ENCODE peak calls at places on chromosome 14, in ten cellular contexts. One of them, this sample, is unnamed.

GRCh38 chr14:59454131-59454530 is 11.0 kb downstream of the GPR135 start:
- DNase-seq in caudate nucleus: no peak
- DNase-seq in stimulated activated CD4-positive, alpha-beta T cell treated with anti-CD3 and anti-CD28 coated beads, TNF-alpha, amount 100 ng/mL, for 4 hours: no peak
- DNase-seq in spleen: no peak
- DNase-seq in HFFc6: peak; percentile 92
- DNase-seq in stimulated activated CD8-positive, alpha-beta memory T cell treated with anti-CD3 and anti-CD28 coated beads, Interleukin-12 subunit alpha, Interleukin-12 subunit beta, amount 100 ng/mL, for 4 hours: no peak
- DNase-seq in neuronal stem cell: no peak
- DNase-seq in AG09319: peak; percentile 72
- DNase-seq in NCI-H774: no peak
- DNase-seq in fibroblast of the conjunctiva: peak; percentile 73
- DNase-seq in this sample: no peak

GRCh38 chr14:91142214-91142668 is 28.4 kb downstream of the DGLUCY start:
- DNase-seq in NCI-H774: no peak
- DNase-seq in neuronal stem cell: no peak
- DNase-seq in stimulated activated CD8-positive, alpha-beta memory T cell treated with anti-CD3 and anti-CD28 coated beads, Interleukin-12 subunit alpha, Interleukin-12 subunit beta, amount 100 ng/mL, for 4 hours: no peak
- DNase-seq in stimulated activated CD4-positive, alpha-beta T cell treated with anti-CD3 and anti-CD28 coated beads, TNF-alpha, amount 100 ng/mL, for 4 hours: no peak
- DNase-seq in caudate nucleus: no peak
- DNase-seq in spleen: peak; percentile 72
- DNase-seq in fibroblast of the conjunctiva: no peak
- DNase-seq in HFFc6: no peak
- DNase-seq in AG09319: no peak
- DNase-seq in this sample: no peak

GRCh38 chr14:36988989-36989388 is 183.4 kb downstream of the SLC25A21 start:
- DNase-seq in HFFc6: no peak
- DNase-seq in NCI-H774: no peak
- DNase-seq in AG09319: no peak
- DNase-seq in spleen: no peak
- DNase-seq in stimulated activated CD8-positive, alpha-beta memory T cell treated with anti-CD3 and anti-CD28 coated beads, Interleukin-12 subunit alpha, Interleukin-12 subunit beta, amount 100 ng/mL, for 4 hours: no peak
- DNase-seq in stimulated activated CD4-positive, alpha-beta T cell treated with anti-CD3 and anti-CD28 coated beads, TNF-alpha, amount 100 ng/mL, for 4 hours: no peak
- DNase-seq in caudate nucleus: no peak
- DNase-seq in fibroblast of the conjunctiva: no peak
- DNase-seq in neuronal stem cell: no peak
- DNase-seq in this sample: no peak

GRCh38 chr14:102772781-102773570 is 4.3 kb upstream of the TRAF3 start:
- DNase-seq in stimulated activated CD8-positive, alpha-beta memory T cell treated with anti-CD3 and anti-CD28 coated beads, Interleukin-12 subunit alpha, Interleukin-12 subunit beta, amount 100 ng/mL, for 4 hours: no peak
- DNase-seq in neuronal stem cell: no peak
- DNase-seq in fibroblast of the conjunctiva: no peak
- DNase-seq in stimulated activated CD4-positive, alpha-beta T cell treated with anti-CD3 and anti-CD28 coated beads, TNF-alpha, amount 100 ng/mL, for 4 hours: no peak
- DNase-seq in AG09319: no peak
- DNase-seq in caudate nucleus: no peak
- DNase-seq in NCI-H774: no peak
- DNase-seq in spleen: peak; percentile 84
- DNase-seq in HFFc6: no peak
- DNase-seq in this sample: peak; percentile 38

GRCh38 chr14:103801459-103801858 is 45.9 kb downstream of the PPP1R13B start:
- DNase-seq in stimulated activated CD4-positive, alpha-beta T cell treated with anti-CD3 and anti-CD28 coated beads, TNF-alpha, amount 100 ng/mL, for 4 hours: no peak
- DNase-seq in stimulated activated CD8-positive, alpha-beta memory T cell treated with anti-CD3 and anti-CD28 coated beads, Interleukin-12 subunit alpha, Interleukin-12 subunit beta, amount 100 ng/mL, for 4 hours: no peak
- DNase-seq in neuronal stem cell: no peak
- DNase-seq in HFFc6: peak; percentile 83
- DNase-seq in NCI-H774: no peak
- DNase-seq in spleen: no peak
- DNase-seq in caudate nucleus: no peak
- DNase-seq in AG09319: no peak
- DNase-seq in fibroblast of the conjunctiva: peak; percentile 14
- DNase-seq in this sample: no peak

GRCh38 chr14:93295541-93296220 is 37.2 kb downstream of the BTBD7 start:
- DNase-seq in neuronal stem cell: no peak
- DNase-seq in HFFc6: no peak
- DNase-seq in NCI-H774: no peak
- DNase-seq in AG09319: no peak
- DNase-seq in caudate nucleus: no peak
- DNase-seq in stimulated activated CD8-positive, alpha-beta memory T cell treated with anti-CD3 and anti-CD28 coated beads, Interleukin-12 subunit alpha, Interleukin-12 subunit beta, amount 100 ng/mL, for 4 hours: no peak
- DNase-seq in fibroblast of the conjunctiva: no peak
- DNase-seq in stimulated activated CD4-positive, alpha-beta T cell treated with anti-CD3 and anti-CD28 coated beads, TNF-alpha, amount 100 ng/mL, for 4 hours: no peak
- DNase-seq in spleen: no peak
- DNase-seq in this sample: no peak

GRCh38 chr14:59306775-59307174 is 118.3 kb downstream of the DAAM1 start:
- DNase-seq in neuronal stem cell: no peak
- DNase-seq in caudate nucleus: no peak
- DNase-seq in fibroblast of the conjunctiva: no peak
- DNase-seq in spleen: no peak
- DNase-seq in stimulated activated CD4-positive, alpha-beta T cell treated with anti-CD3 and anti-CD28 coated beads, TNF-alpha, amount 100 ng/mL, for 4 hours: no peak
- DNase-seq in AG09319: no peak
- DNase-seq in stimulated activated CD8-positive, alpha-beta memory T cell treated with anti-CD3 and anti-CD28 coated beads, Interleukin-12 subunit alpha, Interleukin-12 subunit beta, amount 100 ng/mL, for 4 hours: no peak
- DNase-seq in NCI-H774: no peak
- DNase-seq in HFFc6: peak; percentile 62
- DNase-seq in this sample: no peak

GRCh38 chr14:104970231-104971068 is 7.7 kb downstream of the AHNAK2 start:
- DNase-seq in HFFc6: peak; percentile 81
- DNase-seq in stimulated activated CD4-positive, alpha-beta T cell treated with anti-CD3 and anti-CD28 coated beads, TNF-alpha, amount 100 ng/mL, for 4 hours: no peak
- DNase-seq in AG09319: peak; percentile 53
- DNase-seq in spleen: peak; percentile 67
- DNase-seq in fibroblast of the conjunctiva: peak; percentile 94
- DNase-seq in NCI-H774: no peak
- DNase-seq in caudate nucleus: no peak
- DNase-seq in neuronal stem cell: no peak
- DNase-seq in stimulated activated CD8-positive, alpha-beta memory T cell treated with anti-CD3 and anti-CD28 coated beads, Interleukin-12 subunit alpha, Interleukin-12 subunit beta, amount 100 ng/mL, for 4 hours: no peak
- DNase-seq in this sample: no peak

GRCh38 chr14:89493406-89493805 is 76.4 kb upstream of the FOXN3 start:
- DNase-seq in caudate nucleus: no peak
- DNase-seq in spleen: no peak
- DNase-seq in AG09319: no peak
- DNase-seq in NCI-H774: no peak
- DNase-seq in fibroblast of the conjunctiva: no peak
- DNase-seq in stimulated activated CD4-positive, alpha-beta T cell treated with anti-CD3 and anti-CD28 coated beads, TNF-alpha, amount 100 ng/mL, for 4 hours: no peak
- DNase-seq in HFFc6: no peak
- DNase-seq in stimulated activated CD8-positive, alpha-beta memory T cell treated with anti-CD3 and anti-CD28 coated beads, Interleukin-12 subunit alpha, Interleukin-12 subunit beta, amount 100 ng/mL, for 4 hours: no peak
- DNase-seq in neuronal stem cell: no peak
- DNase-seq in this sample: no peak

GRCh38 chr14:104797112-104798044 is 1.8 kb upstream of the AKT1 start:
- DNase-seq in stimulated activated CD4-positive, alpha-beta T cell treated with anti-CD3 and anti-CD28 coated beads, TNF-alpha, amount 100 ng/mL, for 4 hours: no peak
- DNase-seq in neuronal stem cell: no peak
- DNase-seq in AG09319: no peak
- DNase-seq in NCI-H774: no peak
- DNase-seq in caudate nucleus: no peak
- DNase-seq in fibroblast of the conjunctiva: no peak
- DNase-seq in spleen: no peak
- DNase-seq in stimulated activated CD8-positive, alpha-beta memory T cell treated with anti-CD3 and anti-CD28 coated beads, Interleukin-12 subunit alpha, Interleukin-12 subunit beta, amount 100 ng/mL, for 4 hours: no peak
- DNase-seq in HFFc6: no peak
- DNase-seq in this sample: no peak

GRCh38 chr14:23436327-23437141 is 1.1 kb upstream of the MYH7 start:
- DNase-seq in fibroblast of the conjunctiva: no peak
- DNase-seq in stimulated activated CD8-positive, alpha-beta memory T cell treated with anti-CD3 and anti-CD28 coated beads, Interleukin-12 subunit alpha, Interleukin-12 subunit beta, amount 100 ng/mL, for 4 hours: no peak
- DNase-seq in HFFc6: no peak
- DNase-seq in caudate nucleus: peak; percentile 68
- DNase-seq in AG09319: no peak
- DNase-seq in spleen: no peak
- DNase-seq in neuronal stem cell: no peak
- DNase-seq in NCI-H774: no peak
- DNase-seq in stimulated activated CD4-positive, alpha-beta T cell treated with anti-CD3 and anti-CD28 coated beads, TNF-alpha, amount 100 ng/mL, for 4 hours: no peak
- DNase-seq in this sample: no peak

GRCh38 chr14:21699551-21699950 is 25.9 kb upstream of the OR4E1 start:
- DNase-seq in stimulated activated CD4-positive, alpha-beta T cell treated with anti-CD3 and anti-CD28 coated beads, TNF-alpha, amount 100 ng/mL, for 4 hours: no peak
- DNase-seq in stimulated activated CD8-positive, alpha-beta memory T cell treated with anti-CD3 and anti-CD28 coated beads, Interleukin-12 subunit alpha, Interleukin-12 subunit beta, amount 100 ng/mL, for 4 hours: no peak
- DNase-seq in spleen: no peak
- DNase-seq in HFFc6: no peak
- DNase-seq in fibroblast of the conjunctiva: no peak
- DNase-seq in caudate nucleus: no peak
- DNase-seq in neuronal stem cell: no peak
- DNase-seq in AG09319: no peak
- DNase-seq in NCI-H774: no peak
- DNase-seq in this sample: no peak

GRCh38 chr14:88553886-88554457 is 835 bp downstream of the PTPN21 start:
- DNase-seq in stimulated activated CD4-positive, alpha-beta T cell treated with anti-CD3 and anti-CD28 coated beads, TNF-alpha, amount 100 ng/mL, for 4 hours: no peak
- DNase-seq in fibroblast of the conjunctiva: no peak
- DNase-seq in NCI-H774: no peak
- DNase-seq in AG09319: no peak
- DNase-seq in spleen: no peak
- DNase-seq in neuronal stem cell: no peak
- DNase-seq in stimulated activated CD8-positive, alpha-beta memory T cell treated with anti-CD3 and anti-CD28 coated beads, Interleukin-12 subunit alpha, Interleukin-12 subunit beta, amount 100 ng/mL, for 4 hours: no peak
- DNase-seq in HFFc6: no peak
- DNase-seq in caudate nucleus: no peak
- DNase-seq in this sample: no peak

GRCh38 chr14:106879241-106879640 is 1352.9 kb downstream of the TMEM121 start:
- DNase-seq in stimulated activated CD8-positive, alpha-beta memory T cell treated with anti-CD3 and anti-CD28 coated beads, Interleukin-12 subunit alpha, Interleukin-12 subunit beta, amount 100 ng/mL, for 4 hours: no peak
- DNase-seq in neuronal stem cell: no peak
- DNase-seq in stimulated activated CD4-positive, alpha-beta T cell treated with anti-CD3 and anti-CD28 coated beads, TNF-alpha, amount 100 ng/mL, for 4 hours: no peak
- DNase-seq in caudate nucleus: no peak
- DNase-seq in spleen: peak; percentile 81
- DNase-seq in HFFc6: no peak
- DNase-seq in NCI-H774: no peak
- DNase-seq in AG09319: no peak
- DNase-seq in fibroblast of the conjunctiva: no peak
- DNase-seq in this sample: no peak

GRCh38 chr14:64209428-64210165 is 84.6 kb downstream of the ESR2 start:
- DNase-seq in AG09319: no peak
- DNase-seq in HFFc6: no peak
- DNase-seq in fibroblast of the conjunctiva: no peak
- DNase-seq in spleen: peak; percentile 87
- DNase-seq in NCI-H774: no peak
- DNase-seq in neuronal stem cell: no peak
- DNase-seq in stimulated activated CD8-positive, alpha-beta memory T cell treated with anti-CD3 and anti-CD28 coated beads, Interleukin-12 subunit alpha, Interleukin-12 subunit beta, amount 100 ng/mL, for 4 hours: no peak
- DNase-seq in caudate nucleus: no peak
- DNase-seq in stimulated activated CD4-positive, alpha-beta T cell treated with anti-CD3 and anti-CD28 coated beads, TNF-alpha, amount 100 ng/mL, for 4 hours: no peak
- DNase-seq in this sample: no peak

GRCh38 chr14:105527381-105528196 is 1.2 kb downstream of the TMEM121 start:
- DNase-seq in NCI-H774: no peak
- DNase-seq in spleen: peak; percentile 87
- DNase-seq in fibroblast of the conjunctiva: no peak
- DNase-seq in stimulated activated CD8-positive, alpha-beta memory T cell treated with anti-CD3 and anti-CD28 coated beads, Interleukin-12 subunit alpha, Interleukin-12 subunit beta, amount 100 ng/mL, for 4 hours: no peak
- DNase-seq in stimulated activated CD4-positive, alpha-beta T cell treated with anti-CD3 and anti-CD28 coated beads, TNF-alpha, amount 100 ng/mL, for 4 hours: no peak
- DNase-seq in caudate nucleus: no peak
- DNase-seq in neuronal stem cell: no peak
- DNase-seq in AG09319: no peak
- DNase-seq in HFFc6: no peak
- DNase-seq in this sample: no peak

GRCh38 chr14:99971929-99972747 is 93.1 kb upstream of the EVL start:
- DNase-seq in caudate nucleus: no peak
- DNase-seq in NCI-H774: no peak
- DNase-seq in neuronal stem cell: peak; percentile 29
- DNase-seq in HFFc6: no peak
- DNase-seq in spleen: peak; percentile 80
- DNase-seq in stimulated activated CD4-positive, alpha-beta T cell treated with anti-CD3 and anti-CD28 coated beads, TNF-alpha, amount 100 ng/mL, for 4 hours: peak; percentile 5
- DNase-seq in fibroblast of the conjunctiva: no peak
- DNase-seq in AG09319: no peak
- DNase-seq in stimulated activated CD8-positive, alpha-beta memory T cell treated with anti-CD3 and anti-CD28 coated beads, Interleukin-12 subunit alpha, Interleukin-12 subunit beta, amount 100 ng/mL, for 4 hours: peak; percentile 4
- DNase-seq in this sample: no peak

GRCh38 chr14:104395941-104396681 is 183.5 kb upstream of the C14orf180 start:
- DNase-seq in stimulated activated CD8-positive, alpha-beta memory T cell treated with anti-CD3 and anti-CD28 coated beads, Interleukin-12 subunit alpha, Interleukin-12 subunit beta, amount 100 ng/mL, for 4 hours: no peak
- DNase-seq in spleen: peak; percentile 74
- DNase-seq in fibroblast of the conjunctiva: no peak
- DNase-seq in HFFc6: no peak
- DNase-seq in neuronal stem cell: no peak
- DNase-seq in NCI-H774: no peak
- DNase-seq in caudate nucleus: no peak
- DNase-seq in AG09319: no peak
- DNase-seq in stimulated activated CD4-positive, alpha-beta T cell treated with anti-CD3 and anti-CD28 coated beads, TNF-alpha, amount 100 ng/mL, for 4 hours: no peak
- DNase-seq in this sample: no peak

GRCh38 chr14:102829106-102829505 is 51.9 kb downstream of the TRAF3 start:
- DNase-seq in HFFc6: no peak
- DNase-seq in stimulated activated CD8-positive, alpha-beta memory T cell treated with anti-CD3 and anti-CD28 coated beads, Interleukin-12 subunit alpha, Interleukin-12 subunit beta, amount 100 ng/mL, for 4 hours: no peak
- DNase-seq in spleen: no peak
- DNase-seq in stimulated activated CD4-positive, alpha-beta T cell treated with anti-CD3 and anti-CD28 coated beads, TNF-alpha, amount 100 ng/mL, for 4 hours: no peak
- DNase-seq in neuronal stem cell: no peak
- DNase-seq in NCI-H774: no peak
- DNase-seq in fibroblast of the conjunctiva: peak; percentile 41
- DNase-seq in caudate nucleus: no peak
- DNase-seq in AG09319: no peak
- DNase-seq in this sample: no peak

GRCh38 chr14:105492051-105492965 is 1.3 kb downstream of the TEDC1 start:
- DNase-seq in NCI-H774: no peak
- DNase-seq in AG09319: no peak
- DNase-seq in HFFc6: no peak
- DNase-seq in caudate nucleus: no peak
- DNase-seq in neuronal stem cell: no peak
- DNase-seq in fibroblast of the conjunctiva: no peak
- DNase-seq in stimulated activated CD8-positive, alpha-beta memory T cell treated with anti-CD3 and anti-CD28 coated beads, Interleukin-12 subunit alpha, Interleukin-12 subunit beta, amount 100 ng/mL, for 4 hours: no peak
- DNase-seq in stimulated activated CD4-positive, alpha-beta T cell treated with anti-CD3 and anti-CD28 coated beads, TNF-alpha, amount 100 ng/mL, for 4 hours: no peak
- DNase-seq in spleen: peak; percentile 89
- DNase-seq in this sample: no peak

GRCh38 chr14:67704484-67705089 is 2.9 kb downstream of the RDH12 start:
- DNase-seq in caudate nucleus: no peak
- DNase-seq in stimulated activated CD8-positive, alpha-beta memory T cell treated with anti-CD3 and anti-CD28 coated beads, Interleukin-12 subunit alpha, Interleukin-12 subunit beta, amount 100 ng/mL, for 4 hours: no peak
- DNase-seq in NCI-H774: peak; percentile 38
- DNase-seq in neuronal stem cell: peak; percentile 66
- DNase-seq in spleen: no peak
- DNase-seq in AG09319: no peak
- DNase-seq in stimulated activated CD4-positive, alpha-beta T cell treated with anti-CD3 and anti-CD28 coated beads, TNF-alpha, amount 100 ng/mL, for 4 hours: no peak
- DNase-seq in fibroblast of the conjunctiva: peak; percentile 35
- DNase-seq in HFFc6: peak; percentile 43
- DNase-seq in this sample: peak; percentile 48

GRCh38 chr14:102000902-102001301 is 36.5 kb downstream of the DYNC1H1 start:
- DNase-seq in HFFc6: no peak
- DNase-seq in spleen: no peak
- DNase-seq in NCI-H774: no peak
- DNase-seq in fibroblast of the conjunctiva: no peak
- DNase-seq in stimulated activated CD8-positive, alpha-beta memory T cell treated with anti-CD3 and anti-CD28 coated beads, Interleukin-12 subunit alpha, Interleukin-12 subunit beta, amount 100 ng/mL, for 4 hours: no peak
- DNase-seq in caudate nucleus: no peak
- DNase-seq in neuronal stem cell: no peak
- DNase-seq in stimulated activated CD4-positive, alpha-beta T cell treated with anti-CD3 and anti-CD28 coated beads, TNF-alpha, amount 100 ng/mL, for 4 hours: no peak
- DNase-seq in AG09319: no peak
- DNase-seq in this sample: no peak

GRCh38 chr14:76937181-76938091 is 91.1 kb downstream of the IRF2BPL start:
- DNase-seq in spleen: no peak
- DNase-seq in neuronal stem cell: no peak
- DNase-seq in fibroblast of the conjunctiva: peak; percentile 93
- DNase-seq in stimulated activated CD8-positive, alpha-beta memory T cell treated with anti-CD3 and anti-CD28 coated beads, Interleukin-12 subunit alpha, Interleukin-12 subunit beta, amount 100 ng/mL, for 4 hours: no peak
- DNase-seq in AG09319: peak; percentile 72
- DNase-seq in stimulated activated CD4-positive, alpha-beta T cell treated with anti-CD3 and anti-CD28 coated beads, TNF-alpha, amount 100 ng/mL, for 4 hours: no peak
- DNase-seq in caudate nucleus: no peak
- DNase-seq in HFFc6: peak; percentile 83
- DNase-seq in NCI-H774: no peak
- DNase-seq in this sample: no peak

GRCh38 chr14:77641534-77642341 is 25.3 kb upstream of the SPTLC2 start:
- DNase-seq in caudate nucleus: peak; percentile 23
- DNase-seq in fibroblast of the conjunctiva: peak; percentile 54
- DNase-seq in NCI-H774: no peak
- DNase-seq in neuronal stem cell: no peak
- DNase-seq in stimulated activated CD4-positive, alpha-beta T cell treated with anti-CD3 and anti-CD28 coated beads, TNF-alpha, amount 100 ng/mL, for 4 hours: peak; percentile 47
- DNase-seq in HFFc6: peak; percentile 20
- DNase-seq in stimulated activated CD8-positive, alpha-beta memory T cell treated with anti-CD3 and anti-CD28 coated beads, Interleukin-12 subunit alpha, Interleukin-12 subunit beta, amount 100 ng/mL, for 4 hours: peak; percentile 48
- DNase-seq in spleen: peak; percentile 92
- DNase-seq in AG09319: no peak
- DNase-seq in this sample: no peak

GRCh38 chr14:54840798-54841197 is 61.8 kb downstream of the GCH1 start:
- DNase-seq in fibroblast of the conjunctiva: no peak
- DNase-seq in neuronal stem cell: no peak
- DNase-seq in AG09319: no peak
- DNase-seq in spleen: no peak
- DNase-seq in stimulated activated CD8-positive, alpha-beta memory T cell treated with anti-CD3 and anti-CD28 coated beads, Interleukin-12 subunit alpha, Interleukin-12 subunit beta, amount 100 ng/mL, for 4 hours: no peak
- DNase-seq in HFFc6: no peak
- DNase-seq in stimulated activated CD4-positive, alpha-beta T cell treated with anti-CD3 and anti-CD28 coated beads, TNF-alpha, amount 100 ng/mL, for 4 hours: no peak
- DNase-seq in NCI-H774: no peak
- DNase-seq in caudate nucleus: no peak
- DNase-seq in this sample: no peak

GRCh38 chr14:22026527-22026926 is 352.9 kb upstream of the OR4E1 start:
- DNase-seq in stimulated activated CD8-positive, alpha-beta memory T cell treated with anti-CD3 and anti-CD28 coated beads, Interleukin-12 subunit alpha, Interleukin-12 subunit beta, amount 100 ng/mL, for 4 hours: no peak
- DNase-seq in stimulated activated CD4-positive, alpha-beta T cell treated with anti-CD3 and anti-CD28 coated beads, TNF-alpha, amount 100 ng/mL, for 4 hours: no peak
- DNase-seq in NCI-H774: no peak
- DNase-seq in neuronal stem cell: no peak
- DNase-seq in spleen: no peak
- DNase-seq in HFFc6: no peak
- DNase-seq in caudate nucleus: no peak
- DNase-seq in AG09319: no peak
- DNase-seq in fibroblast of the conjunctiva: no peak
- DNase-seq in this sample: no peak

GRCh38 chr14:80003138-80003537 is 208.2 kb downstream of the DIO2 start:
- DNase-seq in neuronal stem cell: no peak
- DNase-seq in spleen: no peak
- DNase-seq in HFFc6: peak; percentile 1
- DNase-seq in stimulated activated CD8-positive, alpha-beta memory T cell treated with anti-CD3 and anti-CD28 coated beads, Interleukin-12 subunit alpha, Interleukin-12 subunit beta, amount 100 ng/mL, for 4 hours: no peak
- DNase-seq in caudate nucleus: no peak
- DNase-seq in fibroblast of the conjunctiva: peak; percentile 43
- DNase-seq in stimulated activated CD4-positive, alpha-beta T cell treated with anti-CD3 and anti-CD28 coated beads, TNF-alpha, amount 100 ng/mL, for 4 hours: no peak
- DNase-seq in AG09319: peak; percentile 2
- DNase-seq in NCI-H774: peak; percentile 31
- DNase-seq in this sample: no peak

GRCh38 chr14:22545842-22546721 is 42.9 kb downstream of the DAD1 start:
- DNase-seq in stimulated activated CD8-positive, alpha-beta memory T cell treated with anti-CD3 and anti-CD28 coated beads, Interleukin-12 subunit alpha, Interleukin-12 subunit beta, amount 100 ng/mL, for 4 hours: no peak
- DNase-seq in spleen: no peak
- DNase-seq in fibroblast of the conjunctiva: peak; percentile 20
- DNase-seq in neuronal stem cell: no peak
- DNase-seq in HFFc6: peak; percentile 86
- DNase-seq in stimulated activated CD4-positive, alpha-beta T cell treated with anti-CD3 and anti-CD28 coated beads, TNF-alpha, amount 100 ng/mL, for 4 hours: no peak
- DNase-seq in AG09319: no peak
- DNase-seq in NCI-H774: no peak
- DNase-seq in caudate nucleus: no peak
- DNase-seq in this sample: peak; percentile 13

This sample was measured in NT2/D1.